ENCODE peak calls at places on chromosomes 11 and 22, in nine cellular contexts. Z is RWPE1, P is GM20000, G is PC-9, O is fibroblast of pulmonary artery, X is right atrium auricular region, B is cardiac muscle cell, L is dorsolateral prefrontal cortex, N is nephron progenitor cell. D is an unnamed sample.

GRCh38 chr11:118212131-118212725 is 12.6 kb downstream of the JAML start:
- DNase-seq in B (peak), X (no peak), Z (no peak), G (no peak), P (no peak), O (no peak), L (no peak), N (no peak), D (no peak)

GRCh38 chr11:100980156-100980555 is 149.5 kb downstream of the PGR start:
- DNase-seq in X (no peak), O (peak), B (no peak), L (no peak), P (no peak), Z (no peak), N (no peak), G (no peak), D (no peak)

GRCh38 chr11:126791991-126792390 is 208.6 kb downstream of the KIRREL3 start:
- DNase-seq in P (no peak), G (no peak), B (no peak), N (no peak), L (no peak), O (no peak), Z (no peak), X (no peak), D (no peak)

GRCh38 chr22:47138898-47139789 is 376.7 kb downstream of the TBC1D22A start:
- DNase-seq in B (no peak), L (no peak), X (no peak), P (no peak), O (no peak), G (no peak), Z (no peak), N (peak), D (no peak)

GRCh38 chr11:131674051-131674755 is 303.8 kb downstream of the NTM start:
- DNase-seq in L (peak), G (peak), O (peak), Z (peak), P (peak), X (peak), N (peak), B (peak), D (peak)

GRCh38 chr11:59555601-59556114 is 44.3 kb downstream of the OR4D9 start:
- DNase-seq in N (peak), Z (no peak), O (no peak), X (no peak), L (no peak), P (no peak), B (no peak), G (no peak), D (no peak)

GRCh38 chr22:41742918-41743317 is 43.6 kb downstream of the MEI1 start:
- DNase-seq in N (no peak), O (no peak), L (no peak), Z (no peak), B (peak), P (no peak), G (no peak), X (no peak), D (no peak)

GRCh38 chr11:44758996-44759395 is 32.2 kb downstream of the TSPAN18 start:
- DNase-seq in N (no peak), G (no peak), L (no peak), P (no peak), Z (no peak), B (no peak), X (peak), O (no peak), D (no peak)

GRCh38 chr22:28759861-28760560 is 12.5 kb upstream of the CCDC117 start:
- DNase-seq in P (no peak), L (no peak), Z (no peak), B (no peak), G (no peak), O (no peak), X (no peak), N (no peak), D (no peak)

GRCh38 chr11:113396693-113397092 is 9.1 kb downstream of the ANKK1 start:
- DNase-seq in P (no peak), Z (no peak), L (no peak), X (no peak), G (no peak), O (no peak), B (no peak), N (no peak), D (no peak)

GRCh38 chr11:3375552-3375951 is 3.4 kb downstream of the ZNF195 start:
- DNase-seq in B (no peak), Z (no peak), L (no peak), X (no peak), N (no peak), G (no peak), P (no peak), O (no peak), D (no peak)

GRCh38 chr11:8702598-8702915 is 20.0 kb downstream of the RPL27A start:
- DNase-seq in P (no peak), B (no peak), Z (no peak), L (no peak), X (no peak), O (no peak), G (no peak), N (no peak), D (no peak)

GRCh38 chr22:39255449-39256185 is 10.8 kb upstream of the PDGFB start:
- DNase-seq in P (no peak), N (no peak), B (no peak), X (no peak), L (no peak), Z (no peak), G (no peak), O (no peak), D (no peak)

GRCh38 chr11:5992150-5992549 is 5.4 kb upstream of the OR52L1 start:
- DNase-seq in X (no peak), L (no peak), O (no peak), P (no peak), Z (no peak), B (no peak), N (no peak), G (no peak), D (no peak)

GRCh38 chr11:101446726-101447125 is 137.1 kb downstream of the TRPC6 start:
- DNase-seq in X (no peak), O (no peak), G (no peak), P (no peak), Z (no peak), L (no peak), N (no peak), B (no peak), D (no peak)

GRCh38 chr22:41831383-41831782 is 1.5 kb upstream of the SREBF2 start:
- DNase-seq in X (no peak), N (no peak), L (no peak), P (peak), O (peak), G (no peak), B (no peak), Z (no peak), D (no peak)

GRCh38 chr11:97110376-97110775 is 720.6 kb downstream of the JRKL start:
- DNase-seq in L (no peak), P (no peak), G (no peak), X (no peak), N (no peak), Z (no peak), B (no peak), O (peak), D (no peak)

GRCh38 chr22:38733329-38734202 is 22.2 kb downstream of the SUN2 start:
- DNase-seq in X (peak), O (peak), Z (peak), N (peak), P (peak), B (peak), G (peak), L (peak), D (peak)

GRCh38 chr22:38737302-38738060 is 18.3 kb downstream of the SUN2 start:
- DNase-seq in L (no peak), B (no peak), Z (no peak), X (no peak), O (no peak), G (no peak), N (no peak), P (no peak), D (no peak)

GRCh38 chr11:104529213-104529612 is 365.3 kb upstream of the PDGFD start:
- DNase-seq in P (no peak), X (no peak), G (no peak), O (peak), N (no peak), B (no peak), L (no peak), Z (no peak), D (no peak)

GRCh38 chr22:40236131-40236665 is 58.5 kb downstream of the TNRC6B start:
- DNase-seq in G (no peak), Z (no peak), X (no peak), L (no peak), O (no peak), N (no peak), B (no peak), P (no peak), D (no peak)

GRCh38 chr22:32880906-32881596 is 79.5 kb downstream of the TIMP3 start:
- DNase-seq in X (peak), G (no peak), L (peak), Z (no peak), N (peak), B (peak), O (peak), P (no peak), D (no peak)

GRCh38 chr11:113577356-113578163 is 102.4 kb upstream of the DRD2 start:
- DNase-seq in Z (no peak), O (no peak), N (no peak), P (no peak), X (no peak), G (peak), B (no peak), L (no peak), D (no peak)

GRCh38 chr11:291281-292210 is 2.6 kb downstream of the PGGHG start:
- DNase-seq in B (no peak), L (no peak), X (no peak), P (no peak), O (no peak), N (no peak), G (no peak), Z (no peak), D (no peak)

GRCh38 chr11:84890706-84891105 is 736.4 kb downstream of the DLG2 start:
- DNase-seq in B (peak), G (no peak), O (no peak), P (no peak), Z (no peak), L (no peak), N (peak), X (no peak), D (no peak)

GRCh38 chr11:5042091-5042490 is 4.2 kb upstream of the OR52J3 start:
- DNase-seq in X (no peak), G (no peak), Z (no peak), L (no peak), P (no peak), O (no peak), N (no peak), B (no peak), D (no peak)

GRCh38 chr22:45420011-45420410 is 6.5 kb downstream of the RIBC2 start:
- DNase-seq in N (no peak), Z (no peak), X (no peak), B (no peak), P (no peak), G (no peak), L (no peak), O (no peak), D (no peak)

GRCh38 chr22:50269573-50270301 is 443 bp downstream of the MAPK11 start:
- DNase-seq in B (peak), L (no peak), O (peak), Z (no peak), P (peak), X (no peak), G (peak), N (peak), D (peak)

GRCh38 chr11:128594246-128594645 is 6.9 kb upstream of the ETS1 start:
- DNase-seq in P (no peak), N (no peak), O (no peak), G (no peak), Z (no peak), X (no peak), B (no peak), L (no peak), D (no peak)

GRCh38 chr11:61694971-61695706 is 14.9 kb downstream of the DAGLA start:
- DNase-seq in N (no peak), O (no peak), G (peak), Z (no peak), L (no peak), P (no peak), X (peak), B (peak), D (no peak)
- TF ChIP-seq CTCF in N (no peak), O (no peak), G (peak), Z (no peak), L (no peak), P (no peak), X (peak), B (peak), D (no peak)

GRCh38 chr22:44330727-44331660 is 18.2 kb upstream of the SHISAL1 start:
- DNase-seq in G (no peak), P (peak), X (no peak), B (peak), N (peak), Z (no peak), O (no peak), L (no peak), D (no peak)

GRCh38 chr22:44333847-44334635 is 21.3 kb upstream of the SHISAL1 start:
- DNase-seq in X (no peak), L (no peak), O (no peak), Z (no peak), N (no peak), B (no peak), P (no peak), G (no peak), D (no peak)

GRCh38 chr22:44330188-44330726 is 17.5 kb upstream of the SHISAL1 start:
- DNase-seq in P (no peak), N (no peak), B (no peak), G (no peak), Z (no peak), O (no peak), X (no peak), L (no peak), D (no peak)

GRCh38 chr22:44332946-44333345 is 20.2 kb upstream of the SHISAL1 start:
- DNase-seq in N (no peak), P (no peak), B (no peak), O (no peak), G (no peak), L (no peak), X (no peak), Z (no peak), D (no peak)

GRCh38 chr22:44331881-44332714 is 19.3 kb upstream of the SHISAL1 start:
- DNase-seq in L (no peak), Z (no peak), N (peak), O (peak), P (no peak), G (peak), B (peak), X (no peak), D (no peak)
- TF ChIP-seq CTCF in L (no peak), Z (no peak), N (no peak), O (no peak), P (no peak), G (peak), B (no peak), X (no peak), D (no peak)

GRCh38 chr11:134392953-134393615 is 19.0 kb downstream of the B3GAT1 start:
- DNase-seq in Z (no peak), B (no peak), G (no peak), N (no peak), X (no peak), L (no peak), P (no peak), O (no peak), D (no peak)

GRCh38 chr11:134391656-134392055 is 20.4 kb downstream of the B3GAT1 start:
- DNase-seq in Z (no peak), B (no peak), O (no peak), L (no peak), P (no peak), G (no peak), X (no peak), N (no peak), D (no peak)

GRCh38 chr11:134389464-134390180 is 22.4 kb downstream of the B3GAT1 start:
- DNase-seq in N (no peak), G (no peak), P (no peak), B (no peak), Z (no peak), O (no peak), X (no peak), L (no peak), D (no peak)

GRCh38 chr11:134390706-134391105 is 21.3 kb downstream of the B3GAT1 start:
- DNase-seq in P (no peak), N (no peak), Z (no peak), L (no peak), X (no peak), G (no peak), B (no peak), O (no peak), D (no peak)

GRCh38 chr11:134391170-134391569 is 20.9 kb downstream of the B3GAT1 start:
- DNase-seq in P (no peak), L (no peak), O (no peak), Z (no peak), B (no peak), X (no peak), G (no peak), N (no peak), D (no peak)
- TF ChIP-seq CTCF in P (no peak), L (no peak), O (no peak), Z (no peak), B (no peak), X (no peak), G (peak), N (no peak), D (no peak)

GRCh38 chr11:73359930-73360742 is 16.1 kb upstream of the RELT start:
- DNase-seq in P (no peak), G (peak), Z (peak), N (peak), L (no peak), B (peak), O (peak), X (no peak), D (peak)
- TF ChIP-seq CTCF in P (peak), G (peak), Z (no peak), N (peak), L (no peak), B (peak), O (peak), X (no peak), D (no peak)

GRCh38 chr22:36162127-36163034 is 1.8 kb upstream of the APOL3 start:
- DNase-seq in G (no peak), Z (no peak), O (no peak), N (no peak), X (no peak), P (peak), L (no peak), B (no peak), D (peak)
- TF ChIP-seq CTCF in G (no peak), Z (no peak), O (no peak), N (no peak), X (no peak), P (no peak), L (no peak), B (no peak), D (no peak)

GRCh38 chr11:66868726-66869291 is 11.9 kb downstream of the LRFN4 start:
- DNase-seq in P (peak), X (no peak), N (peak), G (no peak), B (peak), O (no peak), Z (peak), L (no peak), D (peak)
- TF ChIP-seq CTCF in P (peak), X (no peak), N (peak), G (peak), B (peak), O (no peak), Z (peak), L (no peak), D (peak)

D was measured in GM13976.